ENCODE peak calls at places on chromosomes 2 and 18, in four cellular contexts. One of them, this sample, is unnamed. For H3K27me3, the result is how much of the 10 kb centered on the place peaks cover.

GRCh38 chr2:85755122-85756027 is 1.6 kb downstream of the ATOH8 start:
- DNase-seq in tibial nerve: no peak
- DNase-seq in HepG2: no peak
- DNase-seq in ovary: peak
- DNase-seq in this sample: no peak

GRCh38 chr18:24514439-24514838 is 54.0 kb downstream of the HRH4 start:
- DNase-seq in HepG2: peak
- DNase-seq in ovary: no peak
- DNase-seq in tibial nerve: no peak
- DNase-seq in this sample: no peak

GRCh38 chr2:159396796-159397195 is 110.3 kb upstream of the WDSUB1 start:
- DNase-seq in tibial nerve: no peak
- DNase-seq in ovary: no peak
- DNase-seq in HepG2: no peak
- DNase-seq in this sample: no peak

GRCh38 chr2:32937602-32938450 is 8.9 kb upstream of the LTBP1 start:
- DNase-seq in ovary: no peak
- DNase-seq in HepG2: no peak
- DNase-seq in tibial nerve: no peak
- DNase-seq in this sample: no peak

GRCh38 chr2:184540246-184540789 is 58.0 kb upstream of the ZNF804A start:
- DNase-seq in tibial nerve: no peak
- DNase-seq in HepG2: no peak
- DNase-seq in ovary: no peak
- DNase-seq in this sample: no peak

GRCh38 chr2:128736046-128736688 is 417.5 kb upstream of the HS6ST1 start:
- DNase-seq in ovary: no peak
- DNase-seq in HepG2: no peak
- DNase-seq in tibial nerve: no peak
- DNase-seq in this sample: no peak

GRCh38 chr2:175309799-175310198 is 128.3 kb upstream of the ATP5MC3 start:
- DNase-seq in tibial nerve: no peak
- DNase-seq in HepG2: peak
- DNase-seq in ovary: no peak
- DNase-seq in this sample: no peak

GRCh38 chr18:41391616-41392610 is 563.1 kb upstream of the PIK3C3 start:
- DNase-seq in HepG2: peak
- DNase-seq in ovary: peak
- DNase-seq in tibial nerve: no peak
- DNase-seq in this sample: no peak

DNA sequence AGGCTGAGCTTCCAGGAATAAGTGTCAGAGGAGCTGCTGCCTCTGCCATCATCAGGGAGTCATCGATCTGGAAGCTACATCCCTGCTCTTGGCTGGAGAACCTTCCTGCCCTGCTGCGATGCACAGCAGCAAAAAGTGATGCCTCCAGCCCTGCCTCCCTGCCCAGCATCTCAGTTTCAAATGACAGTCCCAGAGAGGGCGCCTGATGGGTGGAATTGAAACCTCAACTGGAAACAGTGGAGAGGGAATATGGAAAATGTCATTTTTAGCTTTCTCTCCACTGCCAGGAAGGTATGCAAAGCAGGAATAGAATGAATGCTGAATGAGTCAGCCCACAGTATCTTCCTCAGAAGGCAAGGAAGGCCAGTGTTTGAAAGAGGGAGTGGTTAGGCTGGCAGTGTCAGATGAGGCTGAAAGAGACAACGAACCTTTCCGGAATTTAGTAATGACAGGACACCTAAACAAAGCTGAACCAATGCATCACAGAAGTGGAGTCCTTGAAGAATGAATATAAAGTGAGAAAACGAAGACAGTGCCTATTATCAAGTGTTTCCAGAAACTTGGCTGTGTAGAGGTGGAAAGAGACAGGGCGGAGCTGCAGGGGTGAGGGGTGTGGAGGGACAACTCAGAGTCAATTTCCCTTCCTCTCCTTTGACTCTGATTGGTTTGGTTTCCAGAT is 153.9 kb upstream of the NDUFV2 start:
- DNase-seq in ovary: no peak
- DNase-seq in tibial nerve: no peak
- DNase-seq in HepG2: no peak
- DNase-seq in this sample: no peak
- TF ChIP-seq EP300 in ovary: no peak
- TF ChIP-seq EP300 in tibial nerve: no peak
- TF ChIP-seq EP300 in HepG2: no peak
- TF ChIP-seq EP300 in this sample: no peak

DNA sequence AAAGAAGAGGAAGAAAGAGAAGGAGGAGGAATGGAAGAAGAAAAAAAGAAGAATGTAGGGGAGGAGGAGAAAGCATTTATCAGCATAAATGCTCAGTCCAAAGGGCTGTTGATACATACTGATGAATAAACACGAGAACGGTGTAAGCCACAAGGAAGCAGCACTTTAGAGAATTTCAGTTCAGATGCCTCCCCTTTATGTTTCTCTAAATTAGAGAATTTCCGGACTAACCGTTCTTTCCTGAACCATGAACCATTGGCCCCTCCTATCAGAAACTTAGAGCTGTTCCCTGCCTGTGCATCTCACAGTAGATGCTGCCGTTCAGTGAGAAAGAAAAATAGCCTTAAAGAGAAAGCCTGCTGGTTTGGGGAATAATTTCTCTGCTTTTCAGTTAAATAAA is 49.2 kb upstream of the TUBA3D start:
- DNase-seq in tibial nerve: no peak
- DNase-seq in ovary: no peak
- DNase-seq in HepG2: no peak
- DNase-seq in this sample: no peak
- H3K27me3 ChIP-seq in tibial nerve: under half
- H3K27me3 ChIP-seq in ovary: under half
- H3K27me3 ChIP-seq in HepG2: half or more
- H3K27me3 ChIP-seq in this sample: half or more

GRCh38 chr2:217993055-217993645 is 9.6 kb downstream of the TNS1 start:
- DNase-seq in HepG2: no peak
- DNase-seq in tibial nerve: no peak
- DNase-seq in ovary: no peak
- DNase-seq in this sample: no peak
- TF ChIP-seq POLR2A in HepG2: no peak
- TF ChIP-seq POLR2A in tibial nerve: no peak
- TF ChIP-seq POLR2A in ovary: no peak
- TF ChIP-seq POLR2A in this sample: no peak

GRCh38 chr18:32968228-32968627 is 195.4 kb upstream of the KLHL14 start:
- DNase-seq in ovary: no peak
- DNase-seq in HepG2: no peak
- DNase-seq in tibial nerve: no peak
- DNase-seq in this sample: no peak
- TF ChIP-seq EP300 in ovary: no peak
- TF ChIP-seq EP300 in HepG2: no peak
- TF ChIP-seq EP300 in tibial nerve: no peak
- TF ChIP-seq EP300 in this sample: no peak

This sample was measured in suprapubic skin.